ENCODE peak calls at places on chromosomes 4 and X, in four cellular contexts. M is GM12878, A is WTC11, B is K562. Q is an unnamed sample.

GRCh38 chr4:139555705-139556070 is 331 bp downstream of the SETD7 start:
- DNase-seq in B (peak), M (no peak), A (no peak), Q (peak)

GRCh38 chr4:10212400-10212799 is 95.8 kb upstream of the WDR1 start:
- DNase-seq in B (no peak), M (no peak), A (no peak), Q (no peak)

GRCh38 chrX:72001471-72001870 is 90.8 kb downstream of the NHSL2 start:
- DNase-seq in A (peak), B (no peak), M (no peak), Q (no peak)

GRCh38 chrX:38864165-38864564 is 62.9 kb downstream of the MID1IP1 start:
- DNase-seq in M (no peak), A (no peak), B (no peak), Q (no peak)

GRCh38 chr4:38385286-38386010 is 278.6 kb upstream of the KLF3 start:
- DNase-seq in M (no peak), B (peak), A (no peak), Q (no peak)

GRCh38 chrX:124736553-124737240 is 390.3 kb downstream of the SH2D1A start:
- DNase-seq in A (peak), B (no peak), M (no peak), Q (no peak)

GRCh38 chrX:45847966-45848365 is 647.3 kb upstream of the DIPK2B start:
- DNase-seq in B (no peak), M (no peak), A (no peak), Q (no peak)

GRCh38 chr4:74059161-74059829 is 20.8 kb upstream of the CXCL3 start:
- DNase-seq in M (no peak), A (no peak), B (no peak), Q (no peak)

GRCh38 chrX:80354966-80355465 is 65.2 kb upstream of the TENT5D start:
- DNase-seq in B (no peak), A (no peak), M (no peak), Q (no peak)

GRCh38 chrX:15447985-15448639 is 45.0 kb downstream of the PIR start:
- DNase-seq in M (no peak), A (no peak), B (no peak), Q (no peak)

GRCh38 chrX:153828308-153828707 is 2.0 kb downstream of the PDZD4 start:
- DNase-seq in A (no peak), B (no peak), M (no peak), Q (no peak)

GRCh38 chr4:16952896-16953605 is 54.6 kb upstream of the LDB2 start:
- DNase-seq in M (no peak), B (no peak), A (no peak), Q (no peak)

GRCh38 chr4:145956288-145956890 is 17.8 kb upstream of the ZNF827 start:
- DNase-seq in M (no peak), A (peak), B (peak), Q (peak)

GRCh38 chr4:15665738-15666365 is 10.7 kb upstream of the FBXL5 start:
- DNase-seq in B (no peak), M (no peak), A (no peak), Q (no peak)

GRCh38 chr4:77650787-77651186 is 45.2 kb downstream of the CXCL13 start:
- DNase-seq in B (no peak), M (no peak), A (no peak), Q (no peak)

GRCh38 chr4:72418458-72418857 is 150.6 kb downstream of the ADAMTS3 start:
- DNase-seq in M (no peak), A (no peak), B (no peak), Q (peak)

GRCh38 chrX:11125079-11125478 is 13.9 kb downstream of the HCCS start:
- DNase-seq in M (no peak), A (no peak), B (no peak), Q (no peak)

GRCh38 chrX:11129546-11129945 is 18.4 kb downstream of the HCCS start:
- DNase-seq in B (no peak), A (no peak), M (no peak), Q (no peak)

GRCh38 chrX:11119295-11119943 is 8.3 kb downstream of the HCCS start:
- DNase-seq in A (no peak), B (no peak), M (no peak), Q (no peak)

GRCh38 chrX:11124094-11124493 is 13.0 kb downstream of the HCCS start:
- DNase-seq in A (no peak), M (no peak), B (no peak), Q (no peak)
- TF ChIP-seq USF1 in A (no peak), M (no peak), B (no peak), Q (no peak)

DNA sequence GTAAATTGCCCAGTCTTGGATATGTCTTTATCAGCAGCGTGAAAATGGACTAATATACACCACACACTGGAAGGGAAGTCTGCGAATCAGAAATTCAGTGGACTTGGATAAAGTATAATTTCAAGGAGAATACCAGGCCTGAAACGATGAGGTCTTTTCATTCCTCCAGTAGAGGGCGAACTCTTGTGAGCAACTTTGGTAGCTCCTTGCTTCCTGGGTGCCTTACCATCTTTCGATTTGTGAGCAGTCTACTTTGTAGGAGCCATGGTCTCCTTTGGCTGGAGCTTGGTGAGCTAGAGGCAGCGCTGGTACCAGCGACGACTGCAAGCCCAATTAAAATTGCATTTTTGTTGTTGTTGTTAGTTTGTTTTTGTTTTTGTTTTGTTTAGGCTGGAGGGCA is 791.9 kb downstream of the FAT4 start:
- DNase-seq in B (peak), M (no peak), A (peak), Q (no peak)
- TF ChIP-seq CTCF in B (peak), M (no peak), A (no peak), Q (no peak)

GRCh38 chr4:140829825-140830224 is 73.6 kb upstream of the TBC1D9 start:
- DNase-seq in B (no peak), M (peak), A (no peak), Q (no peak)

DNA sequence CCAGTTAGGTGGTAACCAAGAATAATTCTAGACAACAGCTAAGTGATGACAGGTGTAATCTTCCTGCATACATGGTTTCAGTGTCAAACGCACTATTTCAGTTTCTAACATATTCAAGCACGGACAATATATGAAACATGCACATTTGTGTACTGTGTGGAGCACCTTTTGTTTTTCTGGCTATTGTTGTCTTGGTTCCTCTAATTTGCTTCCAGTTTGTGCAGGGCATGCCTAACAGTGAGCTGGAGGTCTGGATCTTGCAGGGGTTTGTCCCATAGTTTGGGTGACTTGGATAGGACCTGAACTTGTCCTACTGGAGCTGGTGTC is 70.5 kb upstream of the TBC1D9 start:
- DNase-seq in B (no peak), M (no peak), A (no peak), Q (no peak)
- TF ChIP-seq USF1 in B (no peak), M (no peak), A (no peak), Q (no peak)

GRCh38 chrX:17812763-17813162 is 48.3 kb downstream of the RAI2 start:
- DNase-seq in M (no peak), A (no peak), B (peak), Q (peak)
- TF ChIP-seq CTCF in M (peak), A (peak), B (peak), Q (peak)